ENCODE peak calls at places on chromosomes 12 and 14, in eight cellular contexts. One of them, this sample, is unnamed.

GRCh38 chr12:64824500-64825142 is at the start of gene TBC1D30:
- DNase-seq in epithelial cell of esophagus: no peak
- DNase-seq in cardiac muscle cell: peak; percentile 59
- DNase-seq in Caco-2: peak; percentile 37
- DNase-seq in endothelial cell: peak; percentile 28
- DNase-seq in kidney: peak; percentile 78
- DNase-seq in osteoblast: peak; percentile 86
- DNase-seq in RWPE1: no peak
- DNase-seq in this sample: peak; percentile 75

GRCh38 chr14:106872619-106873446 is 1346.5 kb downstream of the TMEM121 start:
- DNase-seq in epithelial cell of esophagus: no peak
- DNase-seq in cardiac muscle cell: no peak
- DNase-seq in Caco-2: peak; percentile 91
- DNase-seq in endothelial cell: no peak
- DNase-seq in kidney: peak; percentile 90
- DNase-seq in osteoblast: peak; percentile 61
- DNase-seq in RWPE1: peak; percentile 74
- DNase-seq in this sample: no peak

GRCh38 chr12:125742413-125742812 is 677.2 kb downstream of the AACS start:
- DNase-seq in epithelial cell of esophagus: no peak
- DNase-seq in cardiac muscle cell: no peak
- DNase-seq in Caco-2: no peak
- DNase-seq in endothelial cell: no peak
- DNase-seq in kidney: no peak
- DNase-seq in osteoblast: no peak
- DNase-seq in RWPE1: no peak
- DNase-seq in this sample: no peak

GRCh38 chr14:20427231-20428009 is 8.5 kb downstream of the KLHL33 start:
- DNase-seq in epithelial cell of esophagus: peak; percentile 71
- DNase-seq in cardiac muscle cell: no peak
- DNase-seq in Caco-2: no peak
- DNase-seq in endothelial cell: no peak
- DNase-seq in kidney: no peak
- DNase-seq in osteoblast: peak; percentile 92
- DNase-seq in RWPE1: peak; percentile 67
- DNase-seq in this sample: no peak

GRCh38 chr12:65540140-65540539 is 261.7 kb downstream of the MSRB3 start:
- DNase-seq in epithelial cell of esophagus: no peak
- DNase-seq in cardiac muscle cell: no peak
- DNase-seq in Caco-2: no peak
- DNase-seq in endothelial cell: no peak
- DNase-seq in kidney: no peak
- DNase-seq in osteoblast: no peak
- DNase-seq in RWPE1: no peak
- DNase-seq in this sample: no peak

GRCh38 chr12:76303365-76303764 is 44.9 kb downstream of the BBS10 start:
- DNase-seq in epithelial cell of esophagus: no peak
- DNase-seq in cardiac muscle cell: no peak
- DNase-seq in Caco-2: no peak
- DNase-seq in endothelial cell: no peak
- DNase-seq in kidney: no peak
- DNase-seq in osteoblast: peak; percentile 67
- DNase-seq in RWPE1: no peak
- DNase-seq in this sample: no peak

GRCh38 chr12:124752437-124753229 is 111.0 kb downstream of the SCARB1 start:
- DNase-seq in epithelial cell of esophagus: peak; percentile 44
- DNase-seq in cardiac muscle cell: no peak
- DNase-seq in Caco-2: no peak
- DNase-seq in endothelial cell: no peak
- DNase-seq in kidney: no peak
- DNase-seq in osteoblast: peak; percentile 95
- DNase-seq in RWPE1: peak; percentile 47
- DNase-seq in this sample: no peak

GRCh38 chr12:79841248-79841877 is 93.5 kb downstream of the PPP1R12A start:
- DNase-seq in epithelial cell of esophagus: no peak
- DNase-seq in cardiac muscle cell: no peak
- DNase-seq in Caco-2: no peak
- DNase-seq in endothelial cell: no peak
- DNase-seq in kidney: no peak
- DNase-seq in osteoblast: no peak
- DNase-seq in RWPE1: no peak
- DNase-seq in this sample: no peak

GRCh38 chr12:21526053-21526452 is at the start of gene SPX:
- DNase-seq in epithelial cell of esophagus: peak; percentile 85
- DNase-seq in cardiac muscle cell: no peak
- DNase-seq in Caco-2: no peak
- DNase-seq in endothelial cell: no peak
- DNase-seq in kidney: no peak
- DNase-seq in osteoblast: no peak
- DNase-seq in RWPE1: peak; percentile 34
- DNase-seq in this sample: no peak

GRCh38 chr12:95805864-95806669 is 15.5 kb upstream of the NTN4 start:
- DNase-seq in epithelial cell of esophagus: peak; percentile 99
- DNase-seq in cardiac muscle cell: no peak
- DNase-seq in Caco-2: no peak
- DNase-seq in endothelial cell: no peak
- DNase-seq in kidney: no peak
- DNase-seq in osteoblast: peak; percentile 91
- DNase-seq in RWPE1: peak; percentile 83
- DNase-seq in this sample: no peak

GRCh38 chr12:22467190-22467589 is 77.2 kb downstream of the C2CD5 start:
- DNase-seq in epithelial cell of esophagus: no peak
- DNase-seq in cardiac muscle cell: no peak
- DNase-seq in Caco-2: no peak
- DNase-seq in endothelial cell: no peak
- DNase-seq in kidney: no peak
- DNase-seq in osteoblast: no peak
- DNase-seq in RWPE1: no peak
- DNase-seq in this sample: no peak

GRCh38 chr14:80364274-80364673 is 153.0 kb upstream of the DIO2 start:
- DNase-seq in epithelial cell of esophagus: peak; percentile 37
- DNase-seq in cardiac muscle cell: no peak
- DNase-seq in Caco-2: no peak
- DNase-seq in endothelial cell: no peak
- DNase-seq in kidney: no peak
- DNase-seq in osteoblast: no peak
- DNase-seq in RWPE1: peak; percentile 8
- DNase-seq in this sample: no peak

GRCh38 chr14:93655078-93655750 is 133.1 kb downstream of the PRIMA1 start:
- DNase-seq in epithelial cell of esophagus: peak; percentile 63
- DNase-seq in cardiac muscle cell: peak; percentile 92
- DNase-seq in Caco-2: peak; percentile 32
- DNase-seq in endothelial cell: peak; percentile 52
- DNase-seq in kidney: no peak
- DNase-seq in osteoblast: no peak
- DNase-seq in RWPE1: peak; percentile 44
- DNase-seq in this sample: peak; percentile 51

GRCh38 chr14:94914191-94914590 is 144.3 kb upstream of the GSC start:
- DNase-seq in epithelial cell of esophagus: no peak
- DNase-seq in cardiac muscle cell: no peak
- DNase-seq in Caco-2: no peak
- DNase-seq in endothelial cell: no peak
- DNase-seq in kidney: no peak
- DNase-seq in osteoblast: no peak
- DNase-seq in RWPE1: no peak
- DNase-seq in this sample: no peak

GRCh38 chr12:92432724-92433281 is 270.0 kb upstream of the PLEKHG7 start:
- DNase-seq in epithelial cell of esophagus: no peak
- DNase-seq in cardiac muscle cell: no peak
- DNase-seq in Caco-2: no peak
- DNase-seq in endothelial cell: no peak
- DNase-seq in kidney: no peak
- DNase-seq in osteoblast: no peak
- DNase-seq in RWPE1: no peak
- DNase-seq in this sample: no peak

GRCh38 chr14:59308706-59309105 is 120.2 kb downstream of the DAAM1 start:
- DNase-seq in epithelial cell of esophagus: no peak
- DNase-seq in cardiac muscle cell: no peak
- DNase-seq in Caco-2: no peak
- DNase-seq in endothelial cell: no peak
- DNase-seq in kidney: no peak
- DNase-seq in osteoblast: no peak
- DNase-seq in RWPE1: no peak
- DNase-seq in this sample: no peak

DNA sequence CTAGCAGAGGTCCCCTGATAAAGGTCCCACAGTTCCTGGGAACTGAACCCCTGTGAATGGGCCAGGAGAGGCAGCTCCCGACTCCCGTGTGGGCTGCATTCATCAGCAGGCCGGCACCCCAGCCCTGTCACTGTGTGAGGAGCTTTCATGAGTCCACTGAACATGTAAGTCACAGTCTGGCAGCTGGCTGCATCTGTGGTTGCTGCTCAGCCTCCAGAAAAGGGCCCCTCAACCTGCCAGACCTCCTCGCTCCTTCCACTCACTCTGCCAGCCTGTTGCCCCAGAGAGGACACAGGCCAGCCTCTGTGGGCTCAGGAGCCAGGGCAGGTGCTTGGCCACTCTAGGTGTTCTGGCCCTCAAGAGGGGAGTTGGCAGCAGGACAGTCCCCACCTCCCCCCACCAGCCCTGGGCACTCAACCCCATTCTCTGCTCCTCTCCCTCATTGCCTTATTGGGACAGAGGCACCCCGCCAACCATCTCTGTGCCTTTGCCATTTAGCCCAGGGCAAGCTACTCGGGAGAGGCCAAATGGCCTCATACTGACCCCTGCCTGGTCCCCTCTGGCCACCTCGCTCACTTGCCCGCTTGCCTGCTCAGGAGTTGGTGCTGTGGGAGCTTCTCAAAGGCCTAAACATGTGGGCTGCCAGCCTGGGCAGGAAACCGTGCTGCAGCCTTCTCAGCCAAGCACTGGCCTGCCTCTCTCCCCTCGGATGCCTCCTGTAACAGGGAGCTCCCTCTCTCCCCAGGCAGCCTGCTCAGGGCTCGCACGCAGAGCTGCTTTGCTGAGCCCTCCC is 1.9 kb downstream of the RTL1 start:
- DNase-seq in epithelial cell of esophagus: no peak
- DNase-seq in cardiac muscle cell: no peak
- DNase-seq in Caco-2: no peak
- DNase-seq in endothelial cell: no peak
- DNase-seq in kidney: no peak
- DNase-seq in osteoblast: peak; percentile 72
- DNase-seq in RWPE1: no peak
- DNase-seq in this sample: no peak
- TF ChIP-seq CTCF in epithelial cell of esophagus: no peak
- TF ChIP-seq CTCF in cardiac muscle cell: no peak
- TF ChIP-seq CTCF in Caco-2: no peak
- TF ChIP-seq CTCF in endothelial cell: no peak
- TF ChIP-seq CTCF in kidney: no peak
- TF ChIP-seq CTCF in osteoblast: no peak
- TF ChIP-seq CTCF in RWPE1: no peak
- TF ChIP-seq CTCF in this sample: no peak

DNA sequence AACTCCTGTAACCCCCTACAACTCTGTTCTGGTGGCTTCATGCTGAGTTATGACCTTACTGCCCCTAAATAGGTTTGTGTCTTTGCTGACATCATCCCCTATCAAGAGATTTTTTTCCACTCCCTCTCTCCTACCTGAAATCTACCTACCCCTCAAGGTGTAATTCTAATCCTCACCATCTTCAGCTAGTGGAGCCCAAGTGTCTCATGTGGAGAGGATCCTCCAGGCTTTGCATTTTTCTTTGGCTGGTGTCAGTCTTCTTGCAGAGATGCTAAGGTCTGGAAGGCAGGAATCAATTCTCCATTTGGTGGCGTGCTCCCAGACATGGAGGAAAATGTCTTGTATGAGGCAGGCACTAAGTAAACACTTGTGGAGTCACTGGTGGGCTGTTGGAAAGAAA is 74.8 kb upstream of the PRMT8 start:
- DNase-seq in epithelial cell of esophagus: no peak
- DNase-seq in cardiac muscle cell: no peak
- DNase-seq in Caco-2: no peak
- DNase-seq in endothelial cell: no peak
- DNase-seq in kidney: no peak
- DNase-seq in osteoblast: no peak
- DNase-seq in RWPE1: no peak
- DNase-seq in this sample: no peak
- TF ChIP-seq CTCF in epithelial cell of esophagus: peak; percentile 10
- TF ChIP-seq CTCF in cardiac muscle cell: no peak
- TF ChIP-seq CTCF in Caco-2: no peak
- TF ChIP-seq CTCF in endothelial cell: no peak
- TF ChIP-seq CTCF in kidney: no peak
- TF ChIP-seq CTCF in osteoblast: no peak
- TF ChIP-seq CTCF in RWPE1: no peak
- TF ChIP-seq CTCF in this sample: no peak

DNA sequence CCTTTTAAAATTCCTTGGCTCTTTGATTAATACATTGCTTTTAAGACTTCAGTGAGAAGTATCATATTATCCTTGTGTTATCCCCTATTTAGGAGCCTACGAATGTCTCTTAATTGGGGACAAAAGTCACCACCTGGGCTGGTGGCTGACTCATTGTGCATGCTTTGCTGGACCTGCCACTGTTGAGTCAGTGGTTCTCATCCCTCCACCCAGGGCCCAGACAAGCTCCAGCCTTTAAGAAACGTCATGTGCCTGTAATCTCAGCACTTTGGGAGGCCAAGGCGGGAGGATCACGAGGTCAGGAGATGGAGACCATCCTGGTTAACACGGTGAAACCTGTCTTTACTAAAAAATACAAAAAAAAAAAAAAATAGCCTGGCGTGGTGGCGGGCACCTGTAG is 57.9 kb downstream of the OTX2 start:
- DNase-seq in epithelial cell of esophagus: peak; percentile 51
- DNase-seq in cardiac muscle cell: no peak
- DNase-seq in Caco-2: no peak
- DNase-seq in endothelial cell: no peak
- DNase-seq in kidney: no peak
- DNase-seq in osteoblast: no peak
- DNase-seq in RWPE1: peak; percentile 8
- DNase-seq in this sample: no peak
- TF ChIP-seq CTCF in epithelial cell of esophagus: no peak
- TF ChIP-seq CTCF in cardiac muscle cell: no peak
- TF ChIP-seq CTCF in Caco-2: no peak
- TF ChIP-seq CTCF in endothelial cell: no peak
- TF ChIP-seq CTCF in kidney: no peak
- TF ChIP-seq CTCF in osteoblast: no peak
- TF ChIP-seq CTCF in RWPE1: no peak
- TF ChIP-seq CTCF in this sample: no peak

DNA sequence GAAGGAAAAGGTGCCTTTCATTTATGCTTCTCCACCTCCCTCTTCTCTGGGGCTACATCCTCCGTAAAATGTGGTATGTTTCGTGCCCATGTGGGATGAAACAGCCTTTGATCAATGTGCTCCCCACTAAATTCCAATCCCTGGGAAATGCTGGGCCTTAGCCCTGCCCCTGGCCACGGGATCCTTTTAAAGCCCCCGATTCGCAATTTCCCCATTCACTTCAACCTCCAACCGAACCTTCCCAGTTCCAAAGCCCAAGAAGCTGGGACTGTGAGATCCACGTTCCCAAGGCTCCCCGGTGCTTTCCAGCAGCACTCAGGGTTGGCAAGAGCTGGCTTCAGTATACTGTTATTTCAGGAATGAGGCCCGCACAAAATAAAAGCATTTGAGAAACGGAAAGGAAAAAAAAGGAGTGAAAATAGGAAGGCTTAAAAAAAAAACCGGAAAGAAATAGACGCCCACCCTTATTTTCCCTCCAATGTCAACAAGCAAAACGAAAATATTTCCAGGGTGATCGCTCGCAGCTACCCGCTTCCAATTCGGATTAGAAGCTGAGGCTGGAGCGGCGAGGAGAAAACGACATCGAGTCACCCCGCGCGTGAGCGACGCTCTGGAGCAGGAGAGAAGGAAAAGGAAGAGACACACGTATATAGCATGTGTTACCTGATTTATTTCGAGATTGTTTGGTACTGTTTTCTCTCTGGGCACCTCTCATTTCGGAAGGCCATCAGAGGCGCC is 1.2 kb upstream of the FOXG1 start:
- DNase-seq in epithelial cell of esophagus: no peak
- DNase-seq in cardiac muscle cell: no peak
- DNase-seq in Caco-2: no peak
- DNase-seq in endothelial cell: no peak
- DNase-seq in kidney: no peak
- DNase-seq in osteoblast: no peak
- DNase-seq in RWPE1: no peak
- DNase-seq in this sample: no peak
- TF ChIP-seq CTCF in epithelial cell of esophagus: no peak
- TF ChIP-seq CTCF in cardiac muscle cell: no peak
- TF ChIP-seq CTCF in Caco-2: no peak
- TF ChIP-seq CTCF in endothelial cell: no peak
- TF ChIP-seq CTCF in kidney: no peak
- TF ChIP-seq CTCF in osteoblast: no peak
- TF ChIP-seq CTCF in RWPE1: no peak
- TF ChIP-seq CTCF in this sample: no peak